ENCODE peak calls at places on chromosomes 3 and 15, in eight cellular contexts. X is glutamatergic neuron; O is activated CD4-positive, alpha-beta T cell treated with anti-CD3 and anti-CD28 coated beads, Interleukin-2, amount 50 U/mL, for 48 hours; D is GM23248; Z is GM20000; I is fibroblast of villous mesenchyme; Q is posterior cingulate gyrus; J is activated naive CD4-positive, alpha-beta T cell treated with anti-CD3 and anti-CD28 coated beads for 36 hours. T is an unnamed sample.

GRCh38 chr3:96900600-96900999 is 86.2 kb downstream of the EPHA6 start:
- DNase-seq in I (peak), Q (no peak), Z (no peak), X (no peak), O (no peak), D (no peak), J (no peak), T (no peak)

GRCh38 chr3:155753038-155753647 is 8.3 kb upstream of the PLCH1 start:
- DNase-seq in O (no peak), I (peak), D (peak), J (peak), Q (no peak), Z (no peak), X (no peak), T (no peak)

GRCh38 chr3:9935966-9936365 is 2.3 kb downstream of the CRELD1 start:
- DNase-seq in Q (no peak), X (no peak), J (no peak), O (no peak), Z (no peak), D (no peak), I (no peak), T (no peak)

GRCh38 chr15:91887921-91888373 is 34.4 kb downstream of the SLCO3A1 start:
- DNase-seq in X (no peak), I (no peak), O (no peak), D (peak), J (no peak), Z (no peak), Q (no peak), T (no peak)

GRCh38 chr3:170585008-170585936 is 603 bp downstream of the SLC7A14 start:
- DNase-seq in J (no peak), D (peak), Q (peak), X (peak), Z (peak), I (no peak), O (no peak), T (peak)

GRCh38 chr3:124853446-124853845 is 33.7 kb downstream of the ITGB5 start:
- DNase-seq in O (no peak), X (no peak), J (no peak), I (no peak), Z (no peak), Q (no peak), D (no peak), T (no peak)

GRCh38 chr15:45129651-45130129 is at the start of the genes DUOX1 and DUOXA1:
- DNase-seq in D (peak), J (peak), X (no peak), Q (peak), I (no peak), Z (no peak), O (peak), T (no peak)

GRCh38 chr3:26963356-26963742 is 340.8 kb downstream of the LRRC3B start:
- DNase-seq in I (no peak), X (no peak), D (peak), J (no peak), O (no peak), Z (no peak), Q (no peak), T (no peak)

GRCh38 chr15:27327467-27328045 is 356.6 kb downstream of the GABRG3 start:
- DNase-seq in Q (no peak), Z (no peak), J (no peak), O (no peak), D (no peak), X (peak), I (no peak), T (no peak)

GRCh38 chr15:73990250-73991005 is 1.7 kb downstream of the STOML1 start:
- DNase-seq in J (no peak), I (no peak), Z (no peak), D (no peak), X (no peak), Q (no peak), O (no peak), T (no peak)